ENCODE peak calls at places on chromosomes 6 and 20, in seven cellular contexts. One of them, this sample, is unnamed.
A peak's percentile ranks its signal among the peaks of the same experiment; 100 is the strongest.

GRCh38 chr20:6044102-6044501 is 9.8 kb downstream of the LRRN4 start:
- DNase-seq in NCI-H226: no peak
- DNase-seq in activated naive CD4-positive, alpha-beta T cell treated with anti-CD3 and anti-CD28 coated beads, Interleukin-2, amount 10 ng/mL, durations not matched to agents 7 days and 5 days: no peak
- DNase-seq in coronary artery: no peak
- DNase-seq in stimulated activated CD8-positive, alpha-beta memory T cell treated with anti-CD3 and anti-CD28 coated beads, Interleukin-12 subunit alpha, Interleukin-12 subunit beta, amount 100 ng/mL, for 4 hours: no peak
- DNase-seq in fibroblast of lung: no peak
- DNase-seq in GOT3: no peak
- DNase-seq in this sample: no peak

GRCh38 chr6:148342146-148343027 is at the start of gene SASH1:
- DNase-seq in GOT3: peak; percentile 9
- DNase-seq in coronary artery: peak; percentile 83
- DNase-seq in NCI-H226: peak; percentile 65
- DNase-seq in fibroblast of lung: peak; percentile 82
- DNase-seq in stimulated activated CD8-positive, alpha-beta memory T cell treated with anti-CD3 and anti-CD28 coated beads, Interleukin-12 subunit alpha, Interleukin-12 subunit beta, amount 100 ng/mL, for 4 hours: no peak
- DNase-seq in activated naive CD4-positive, alpha-beta T cell treated with anti-CD3 and anti-CD28 coated beads, Interleukin-2, amount 10 ng/mL, durations not matched to agents 7 days and 5 days: peak; percentile 33
- DNase-seq in this sample: no peak

GRCh38 chr6:144265061-144265357 is 20.1 kb upstream of the UTRN start:
- DNase-seq in coronary artery: no peak
- DNase-seq in fibroblast of lung: peak; percentile 83
- DNase-seq in activated naive CD4-positive, alpha-beta T cell treated with anti-CD3 and anti-CD28 coated beads, Interleukin-2, amount 10 ng/mL, durations not matched to agents 7 days and 5 days: no peak
- DNase-seq in NCI-H226: peak; percentile 77
- DNase-seq in GOT3: no peak
- DNase-seq in stimulated activated CD8-positive, alpha-beta memory T cell treated with anti-CD3 and anti-CD28 coated beads, Interleukin-12 subunit alpha, Interleukin-12 subunit beta, amount 100 ng/mL, for 4 hours: no peak
- DNase-seq in this sample: no peak

GRCh38 chr6:109454483-109455160 is 950 bp downstream of the MICAL1 start:
- DNase-seq in GOT3: no peak
- DNase-seq in coronary artery: no peak
- DNase-seq in stimulated activated CD8-positive, alpha-beta memory T cell treated with anti-CD3 and anti-CD28 coated beads, Interleukin-12 subunit alpha, Interleukin-12 subunit beta, amount 100 ng/mL, for 4 hours: peak; percentile 59
- DNase-seq in NCI-H226: no peak
- DNase-seq in fibroblast of lung: peak; percentile 20
- DNase-seq in activated naive CD4-positive, alpha-beta T cell treated with anti-CD3 and anti-CD28 coated beads, Interleukin-2, amount 10 ng/mL, durations not matched to agents 7 days and 5 days: peak; percentile 80
- DNase-seq in this sample: no peak

GRCh38 chr20:24135786-24136185 is 147.2 kb upstream of the GGTLC1 start:
- DNase-seq in activated naive CD4-positive, alpha-beta T cell treated with anti-CD3 and anti-CD28 coated beads, Interleukin-2, amount 10 ng/mL, durations not matched to agents 7 days and 5 days: no peak
- DNase-seq in coronary artery: no peak
- DNase-seq in stimulated activated CD8-positive, alpha-beta memory T cell treated with anti-CD3 and anti-CD28 coated beads, Interleukin-12 subunit alpha, Interleukin-12 subunit beta, amount 100 ng/mL, for 4 hours: no peak
- DNase-seq in fibroblast of lung: no peak
- DNase-seq in GOT3: no peak
- DNase-seq in NCI-H226: no peak
- DNase-seq in this sample: no peak

GRCh38 chr6:110875548-110876169 is 1.1 kb downstream of the AMD1 start:
- DNase-seq in coronary artery: no peak
- DNase-seq in NCI-H226: peak; percentile 53
- DNase-seq in fibroblast of lung: peak; percentile 37
- DNase-seq in GOT3: no peak
- DNase-seq in stimulated activated CD8-positive, alpha-beta memory T cell treated with anti-CD3 and anti-CD28 coated beads, Interleukin-12 subunit alpha, Interleukin-12 subunit beta, amount 100 ng/mL, for 4 hours: peak; percentile 58
- DNase-seq in activated naive CD4-positive, alpha-beta T cell treated with anti-CD3 and anti-CD28 coated beads, Interleukin-2, amount 10 ng/mL, durations not matched to agents 7 days and 5 days: peak; percentile 79
- DNase-seq in this sample: peak; percentile 22

GRCh38 chr20:1757606-1758507 is 100.3 kb upstream of the SIRPG start:
- DNase-seq in GOT3: no peak
- DNase-seq in activated naive CD4-positive, alpha-beta T cell treated with anti-CD3 and anti-CD28 coated beads, Interleukin-2, amount 10 ng/mL, durations not matched to agents 7 days and 5 days: no peak
- DNase-seq in NCI-H226: no peak
- DNase-seq in stimulated activated CD8-positive, alpha-beta memory T cell treated with anti-CD3 and anti-CD28 coated beads, Interleukin-12 subunit alpha, Interleukin-12 subunit beta, amount 100 ng/mL, for 4 hours: no peak
- DNase-seq in coronary artery: no peak
- DNase-seq in fibroblast of lung: no peak
- DNase-seq in this sample: no peak

GRCh38 chr6:42532038-42532669 is 31.7 kb upstream of the UBR2 start:
- DNase-seq in fibroblast of lung: peak; percentile 68
- DNase-seq in coronary artery: no peak
- DNase-seq in GOT3: no peak
- DNase-seq in NCI-H226: no peak
- DNase-seq in stimulated activated CD8-positive, alpha-beta memory T cell treated with anti-CD3 and anti-CD28 coated beads, Interleukin-12 subunit alpha, Interleukin-12 subunit beta, amount 100 ng/mL, for 4 hours: no peak
- DNase-seq in activated naive CD4-positive, alpha-beta T cell treated with anti-CD3 and anti-CD28 coated beads, Interleukin-2, amount 10 ng/mL, durations not matched to agents 7 days and 5 days: peak; percentile 24
- DNase-seq in this sample: no peak

GRCh38 chr6:165925474-165926156 is 242.0 kb downstream of the TBXT start:
- DNase-seq in stimulated activated CD8-positive, alpha-beta memory T cell treated with anti-CD3 and anti-CD28 coated beads, Interleukin-12 subunit alpha, Interleukin-12 subunit beta, amount 100 ng/mL, for 4 hours: no peak
- DNase-seq in GOT3: no peak
- DNase-seq in NCI-H226: no peak
- DNase-seq in fibroblast of lung: peak; percentile 19
- DNase-seq in activated naive CD4-positive, alpha-beta T cell treated with anti-CD3 and anti-CD28 coated beads, Interleukin-2, amount 10 ng/mL, durations not matched to agents 7 days and 5 days: no peak
- DNase-seq in coronary artery: no peak
- DNase-seq in this sample: no peak

GRCh38 chr20:64143018-64143801 is 21.0 kb upstream of the MYT1 start:
- DNase-seq in GOT3: no peak
- DNase-seq in stimulated activated CD8-positive, alpha-beta memory T cell treated with anti-CD3 and anti-CD28 coated beads, Interleukin-12 subunit alpha, Interleukin-12 subunit beta, amount 100 ng/mL, for 4 hours: no peak
- DNase-seq in NCI-H226: no peak
- DNase-seq in coronary artery: no peak
- DNase-seq in activated naive CD4-positive, alpha-beta T cell treated with anti-CD3 and anti-CD28 coated beads, Interleukin-2, amount 10 ng/mL, durations not matched to agents 7 days and 5 days: no peak
- DNase-seq in fibroblast of lung: no peak
- DNase-seq in this sample: no peak

GRCh38 chr20:37538003-37538402 is 10.3 kb upstream of the BLCAP start:
- DNase-seq in NCI-H226: peak; percentile 83
- DNase-seq in GOT3: no peak
- DNase-seq in activated naive CD4-positive, alpha-beta T cell treated with anti-CD3 and anti-CD28 coated beads, Interleukin-2, amount 10 ng/mL, durations not matched to agents 7 days and 5 days: no peak
- DNase-seq in coronary artery: peak; percentile 55
- DNase-seq in fibroblast of lung: peak; percentile 56
- DNase-seq in stimulated activated CD8-positive, alpha-beta memory T cell treated with anti-CD3 and anti-CD28 coated beads, Interleukin-12 subunit alpha, Interleukin-12 subunit beta, amount 100 ng/mL, for 4 hours: no peak
- DNase-seq in this sample: no peak

GRCh38 chr6:33203443-33204164 is 851 bp upstream of the HSD17B8 start:
- DNase-seq in coronary artery: no peak
- DNase-seq in activated naive CD4-positive, alpha-beta T cell treated with anti-CD3 and anti-CD28 coated beads, Interleukin-2, amount 10 ng/mL, durations not matched to agents 7 days and 5 days: no peak
- DNase-seq in GOT3: no peak
- DNase-seq in fibroblast of lung: no peak
- DNase-seq in NCI-H226: no peak
- DNase-seq in stimulated activated CD8-positive, alpha-beta memory T cell treated with anti-CD3 and anti-CD28 coated beads, Interleukin-12 subunit alpha, Interleukin-12 subunit beta, amount 100 ng/mL, for 4 hours: no peak
- DNase-seq in this sample: no peak